ENCODE peak calls at places on chromosomes 16 and 17, in nine cellular contexts. F, E, I, H, N, B, Y, D and P are unnamed samples.

GRCh38 chr17:75011788-75012319 is 616 bp upstream of the MRPL58 start:
- DNase-seq in F (no peak), E (no peak), I (peak), H (no peak), N (peak), B (peak), Y (peak), D (no peak), P (peak)

GRCh38 chr16:25006504-25007055 is 8.6 kb downstream of the ARHGAP17 start:
- DNase-seq in F (no peak), E (peak), I (peak), H (no peak), N (peak), B (no peak), Y (no peak), D (no peak), P (no peak)

GRCh38 chr16:13120091-13120490 is 218.7 kb downstream of the SHISA9 start:
- DNase-seq in F (no peak), E (no peak), I (no peak), H (no peak), N (no peak), B (no peak), Y (no peak), D (no peak), P (no peak)

GRCh38 chr17:313231-313630 is 39.4 kb downstream of the RPH3AL start:
- DNase-seq in F (peak), E (no peak), I (no peak), H (no peak), N (no peak), B (no peak), Y (no peak), D (no peak), P (no peak)

GRCh38 chr17:55312852-55313251 is 48.1 kb downstream of the HLF start:
- DNase-seq in F (no peak), E (no peak), I (no peak), H (no peak), N (no peak), B (no peak), Y (no peak), D (no peak), P (no peak)

GRCh38 chr17:13833921-13834320 is 232.2 kb upstream of the HS3ST3A1 start:
- DNase-seq in F (no peak), E (no peak), I (no peak), H (no peak), N (no peak), B (no peak), Y (no peak), D (no peak), P (no peak)

GRCh38 chr16:28981517-28981916 is 3.3 kb upstream of the LAT start:
- DNase-seq in F (no peak), E (peak), I (no peak), H (no peak), N (peak), B (peak), Y (no peak), D (peak), P (peak)

GRCh38 chr16:46620265-46621005 is 744 bp downstream of the SHCBP1 start:
- DNase-seq in F (no peak), E (peak), I (no peak), H (no peak), N (peak), B (peak), Y (no peak), D (peak), P (peak)

GRCh38 chr17:82333279-82334171 is at the start of gene SECTM1:
- DNase-seq in F (peak), E (peak), I (peak), H (peak), N (peak), B (peak), Y (peak), D (no peak), P (peak)

GRCh38 chr17:494601-495195 is 142.1 kb upstream of the RPH3AL start:
- DNase-seq in F (no peak), E (no peak), I (no peak), H (no peak), N (no peak), B (no peak), Y (no peak), D (no peak), P (no peak)

GRCh38 chr16:74637742-74638453 is 28.8 kb downstream of the RFWD3 start:
- DNase-seq in F (no peak), E (no peak), I (peak), H (no peak), N (no peak), B (no peak), Y (no peak), D (no peak), P (no peak)

GRCh38 chr16:58121132-58121531 is 8.0 kb downstream of the CFAP20 start:
- DNase-seq in F (no peak), E (peak), I (no peak), H (no peak), N (peak), B (no peak), Y (no peak), D (peak), P (peak)

GRCh38 chr16:56549744-56550385 is 15.0 kb upstream of the MT4 start:
- DNase-seq in F (no peak), E (no peak), I (no peak), H (no peak), N (peak), B (peak), Y (no peak), D (no peak), P (no peak)

GRCh38 chr16:24348511-24349290 is 92.6 kb downstream of the CACNG3 start:
- DNase-seq in F (no peak), E (no peak), I (no peak), H (no peak), N (no peak), B (no peak), Y (no peak), D (no peak), P (no peak)

GRCh38 chr17:14198575-14198974 is 38.1 kb downstream of the CDRT15 start:
- DNase-seq in F (no peak), E (no peak), I (no peak), H (no peak), N (no peak), B (no peak), Y (no peak), D (no peak), P (no peak)

GRCh38 chr16:54442864-54443263 is 156.3 kb upstream of the IRX3 start:
- DNase-seq in F (no peak), E (no peak), I (no peak), H (no peak), N (no peak), B (no peak), Y (no peak), D (no peak), P (no peak)

GRCh38 chr17:59761385-59762021 is 54.0 kb downstream of the VMP1 start:
- DNase-seq in F (no peak), E (no peak), I (no peak), H (no peak), N (peak), B (no peak), Y (no peak), D (no peak), P (no peak)

GRCh38 chr16:14609716-14610115 is 20.3 kb downstream of the PARN start:
- DNase-seq in F (no peak), E (no peak), I (no peak), H (no peak), N (no peak), B (no peak), Y (no peak), D (no peak), P (no peak)

GRCh38 chr17:79806863-79807720 is 10.2 kb upstream of the CBX8 start:
- DNase-seq in F (no peak), E (no peak), I (no peak), H (no peak), N (no peak), B (no peak), Y (no peak), D (no peak), P (no peak)

GRCh38 chr17:78316115-78316866 is 43.6 kb downstream of the SOCS3 start:
- DNase-seq in F (no peak), E (no peak), I (no peak), H (no peak), N (no peak), B (no peak), Y (no peak), D (no peak), P (no peak)
- H3K27ac ChIP-seq in F (peak), E (peak), I (peak), H (peak), N (peak), B (peak), Y (no peak), D (peak), P (peak)

DNA sequence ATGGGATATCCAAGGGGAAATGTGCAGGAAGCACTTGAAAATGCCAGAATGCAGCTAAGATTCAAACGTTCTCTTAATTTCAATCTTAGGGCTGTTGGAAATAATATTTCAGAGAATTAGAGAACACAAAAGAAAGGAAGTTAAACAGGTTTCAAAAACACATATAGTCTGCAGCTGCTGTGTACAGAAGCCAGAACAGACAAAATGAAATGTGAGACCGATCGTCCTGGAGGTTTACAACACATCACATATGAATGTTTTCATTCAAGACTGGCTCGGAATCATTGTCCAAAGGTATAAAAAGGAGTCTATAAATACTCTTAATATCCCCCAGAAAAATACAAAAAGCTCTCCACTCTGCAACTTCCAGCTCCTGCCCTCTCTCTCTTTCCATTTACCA is 14.3 kb downstream of the CYTH1 start:
- DNase-seq in F (no peak), E (no peak), I (no peak), H (no peak), N (no peak), B (peak), Y (no peak), D (no peak), P (no peak)
- H3K27ac ChIP-seq in F (no peak), E (no peak), I (no peak), H (no peak), N (no peak), B (peak), Y (no peak), D (no peak), P (no peak)

GRCh38 chr16:1475552-1476114 is 805 bp upstream of the CLCN7 start:
- DNase-seq in F (peak), E (no peak), I (no peak), H (no peak), N (no peak), B (no peak), Y (no peak), D (no peak), P (no peak)

GRCh38 chr16:1472974-1473373 is 1.9 kb downstream of the CLCN7 start:
- DNase-seq in F (no peak), E (no peak), I (no peak), H (no peak), N (no peak), B (no peak), Y (no peak), D (peak), P (no peak)

GRCh38 chr16:1474471-1474795 is 395 bp downstream of the CLCN7 start:
- DNase-seq in F (peak), E (no peak), I (no peak), H (no peak), N (peak), B (no peak), Y (no peak), D (peak), P (no peak)

GRCh38 chr16:1474047-1474446 is 781 bp downstream of the CLCN7 start:
- DNase-seq in F (no peak), E (no peak), I (no peak), H (no peak), N (peak), B (peak), Y (no peak), D (peak), P (no peak)

DNA sequence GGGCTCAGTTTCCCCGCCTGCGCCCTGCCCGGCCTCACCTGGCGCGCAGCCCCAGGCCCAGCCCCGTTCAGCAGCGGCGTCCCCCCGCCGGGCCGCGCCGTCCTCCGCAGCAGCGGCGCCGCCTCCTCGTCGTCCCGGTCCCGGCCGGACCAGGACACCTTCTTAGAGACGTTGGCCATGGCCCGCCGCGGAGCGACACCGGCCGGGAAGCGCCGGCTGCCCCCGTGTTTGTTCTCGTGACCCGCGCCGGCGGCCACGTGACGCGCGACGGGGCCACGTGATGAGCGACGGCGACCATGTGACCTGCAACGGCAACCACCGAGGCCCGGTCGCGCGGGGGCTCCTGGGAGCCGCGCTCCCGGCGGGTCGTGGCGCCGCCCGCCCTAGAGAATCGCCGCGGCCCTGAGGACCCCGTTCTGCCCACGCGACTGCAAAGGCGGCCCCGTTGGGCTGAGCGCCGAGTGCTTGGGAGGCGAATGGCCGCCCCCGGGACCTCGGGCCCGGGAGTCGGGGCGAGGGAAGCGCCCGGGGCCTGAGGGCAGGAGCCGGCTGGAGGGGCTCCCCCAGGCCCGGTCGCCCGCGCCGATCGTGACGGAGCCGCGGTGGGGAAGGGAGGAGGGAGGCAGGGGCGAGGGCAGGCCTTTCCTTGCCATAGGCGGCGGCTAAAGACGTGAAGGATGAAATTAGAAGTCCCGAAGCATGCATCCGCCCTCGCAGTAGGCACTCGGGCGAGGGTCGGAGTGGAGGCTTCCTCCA is at the start of gene CLCN7:
- DNase-seq in F (peak), E (peak), I (peak), H (peak), N (peak), B (peak), Y (peak), D (peak), P (peak)
- H3K27ac ChIP-seq in F (peak), E (peak), I (peak), H (peak), N (peak), B (peak), Y (no peak), D (peak), P (peak)

GRCh38 chr17:38733315-38734234 is 3.4 kb downstream of the CISD3 start:
- DNase-seq in F (no peak), E (no peak), I (peak), H (no peak), N (no peak), B (peak), Y (no peak), D (no peak), P (no peak)
- H3K27ac ChIP-seq in F (no peak), E (peak), I (peak), H (no peak), N (no peak), B (no peak), Y (no peak), D (no peak), P (peak)

GRCh38 chr16:70611224-70611598 is 35.1 kb upstream of the IL34 start:
- DNase-seq in F (no peak), E (no peak), I (no peak), H (no peak), N (no peak), B (no peak), Y (no peak), D (no peak), P (no peak)
- H3K27ac ChIP-seq in F (no peak), E (no peak), I (no peak), H (no peak), N (no peak), B (no peak), Y (no peak), D (no peak), P (no peak)

GRCh38 chr17:42399948-42400843 is 12.0 kb upstream of the STAT3 start:
- DNase-seq in F (no peak), E (peak), I (no peak), H (no peak), N (no peak), B (no peak), Y (peak), D (no peak), P (no peak)
- H3K27ac ChIP-seq in F (peak), E (peak), I (no peak), H (no peak), N (peak), B (no peak), Y (no peak), D (no peak), P (no peak)

GRCh38 chr16:31130899-31131298 is 4.6 kb downstream of the PRSS8 start:
- DNase-seq in F (no peak), E (peak), I (peak), H (peak), N (no peak), B (peak), Y (no peak), D (no peak), P (peak)
- H3K27ac ChIP-seq in F (no peak), E (peak), I (peak), H (peak), N (no peak), B (peak), Y (no peak), D (no peak), P (peak)

DNA sequence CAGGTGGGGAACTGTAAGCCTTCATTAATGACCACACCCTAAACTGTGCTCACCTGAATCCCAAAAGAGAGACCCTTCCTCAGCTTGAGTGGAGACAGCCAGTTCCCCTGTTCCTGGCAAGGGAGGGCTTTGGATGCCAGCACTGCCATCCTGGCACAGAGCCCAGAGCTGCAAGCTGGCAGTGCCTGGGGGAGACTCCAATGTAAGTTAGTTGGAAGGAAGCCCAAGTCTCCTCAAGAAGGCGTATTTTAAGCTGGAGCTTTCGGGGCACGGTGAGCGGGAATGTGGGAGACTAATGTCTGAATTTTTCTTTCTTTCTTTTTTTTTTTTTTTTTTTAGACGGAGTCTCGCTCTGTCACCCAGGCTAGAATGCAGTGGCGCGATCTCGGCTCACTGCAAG is 4.7 kb downstream of the CDC42EP4 start:
- DNase-seq in F (no peak), E (peak), I (peak), H (peak), N (no peak), B (peak), Y (no peak), D (no peak), P (peak)
- H3K27ac ChIP-seq in F (peak), E (peak), I (peak), H (peak), N (no peak), B (no peak), Y (peak), D (no peak), P (peak)

DNA sequence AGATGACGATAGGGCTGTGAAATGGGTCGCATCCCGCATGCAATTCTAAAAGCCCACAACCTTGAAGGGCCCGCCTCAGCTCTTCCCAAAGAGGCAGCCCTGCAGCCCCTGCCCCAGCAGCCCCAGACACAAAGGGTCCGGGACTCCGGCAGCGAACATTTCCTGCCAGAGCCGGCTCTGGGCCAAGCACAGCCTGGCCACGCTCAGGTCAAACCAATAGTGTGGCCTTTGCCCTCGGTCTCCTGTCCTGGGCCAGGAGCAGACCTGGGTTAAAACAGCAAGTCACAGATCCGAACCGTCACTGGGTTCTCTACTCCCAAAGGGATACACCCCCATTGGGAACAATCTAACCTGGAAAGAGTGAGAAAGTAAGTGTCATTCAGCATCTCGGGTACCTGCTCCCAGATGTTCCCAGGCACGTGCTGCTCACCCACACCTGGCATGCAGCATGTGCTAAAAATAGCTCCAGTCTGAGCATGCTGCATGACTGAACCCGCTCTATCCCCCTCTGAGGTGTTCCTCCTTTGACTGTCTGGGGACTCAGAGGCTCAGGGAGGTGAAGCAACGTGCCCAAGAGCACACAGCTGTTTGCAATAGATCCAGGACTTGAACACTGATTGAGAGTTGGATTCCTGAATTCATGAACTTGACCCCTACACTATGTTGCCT is 22.2 kb upstream of the ATP2A3 start:
- DNase-seq in F (no peak), E (no peak), I (no peak), H (peak), N (no peak), B (no peak), Y (no peak), D (no peak), P (no peak)
- H3K27ac ChIP-seq in F (no peak), E (peak), I (no peak), H (peak), N (no peak), B (no peak), Y (no peak), D (no peak), P (no peak)